ENCODE peak calls at places on chromosomes 4 and X, in eight cellular contexts. J, T, K, I, N, H, A and W are unnamed samples.

GRCh38 chr4:94014484-94015136 is 186.1 kb downstream of the ATOH1 start:
- DNase-seq in J (no peak), T (no peak), K (no peak), I (no peak), N (no peak), H (no peak), A (no peak), W (no peak)

GRCh38 chr4:91087743-91088142 is 960.5 kb downstream of the CCSER1 start:
- DNase-seq in J (no peak), T (no peak), K (no peak), I (no peak), N (no peak), H (no peak), A (no peak), W (no peak)

GRCh38 chrX:153061732-153062131 is 5.5 kb downstream of the PNMA3 start:
- DNase-seq in J (no peak), T (no peak), K (no peak), I (no peak), N (no peak), H (peak; percentile 63), A (no peak), W (no peak)

GRCh38 chr4:20506827-20507226 is 193.4 kb upstream of the PACRGL start:
- DNase-seq in J (no peak), T (no peak), K (no peak), I (no peak), N (no peak), H (peak; percentile 82), A (no peak), W (no peak)

GRCh38 chr4:120207021-120207420 is 140.4 kb upstream of the MAD2L1 start:
- DNase-seq in J (no peak), T (no peak), K (no peak), I (no peak), N (no peak), H (no peak), A (no peak), W (no peak)

GRCh38 chr4:2913168-2913567 is 50.0 kb downstream of the NOP14 start:
- DNase-seq in J (no peak), T (no peak), K (no peak), I (peak; percentile 9), N (no peak), H (no peak), A (no peak), W (no peak)

GRCh38 chrX:24264383-24264782 is 49.5 kb downstream of the SUPT20HL2 start:
- DNase-seq in J (no peak), T (no peak), K (no peak), I (no peak), N (peak; percentile 39), H (peak; percentile 64), A (no peak), W (no peak)

GRCh38 chrX:41837270-41837944 is 85.9 kb downstream of the CASK start:
- DNase-seq in J (no peak), T (no peak), K (no peak), I (no peak), N (no peak), H (no peak), A (no peak), W (no peak)

GRCh38 chrX:109679820-109680219 is 53.2 kb downstream of the ACSL4 start:
- DNase-seq in J (no peak), T (no peak), K (no peak), I (no peak), N (no peak), H (no peak), A (no peak), W (no peak)

GRCh38 chr4:119210760-119211159 is 1.8 kb upstream of the USP53 start:
- DNase-seq in J (no peak), T (no peak), K (no peak), I (no peak), N (peak; percentile 17), H (peak; percentile 69), A (no peak), W (no peak)

GRCh38 chrX:38142598-38142997 is 78.1 kb downstream of the SRPX start:
- DNase-seq in J (no peak), T (no peak), K (no peak), I (no peak), N (no peak), H (no peak), A (no peak), W (no peak)